ENCODE peak calls at places on chromosomes 2 and 18, in six cellular contexts. Z is DND-41; U is thoracic aorta; H is CD8-positive, alpha-beta T cell; X is tibial artery; A is astrocyte. J is an unnamed sample.

GRCh38 chr2:196112408-196113039 is 43.9 kb upstream of the DNAH7 start:
- DNase-seq in Z (no peak), U (no peak), H (no peak), X (no peak), A (peak; percentile 88), J (no peak)

GRCh38 chr2:78457269-78457668 is 568.2 kb upstream of the REG3G start:
- DNase-seq in Z (no peak), U (no peak), H (no peak), X (no peak), A (no peak), J (no peak)

GRCh38 chr2:200378652-200379290 is 72.3 kb downstream of the SPATS2L start:
- DNase-seq in Z (no peak), U (no peak), H (no peak), X (no peak), A (peak; percentile 84), J (no peak)

GRCh38 chr2:128503358-128504241 is 184.9 kb upstream of the HS6ST1 start:
- DNase-seq in Z (peak; percentile 56), U (no peak), H (peak; percentile 37), X (peak; percentile 55), A (no peak), J (peak; percentile 31)

GRCh38 chr2:239550336-239550735 is 149.5 kb upstream of the HDAC4 start:
- DNase-seq in Z (peak; percentile 84), U (no peak), H (no peak), X (no peak), A (no peak), J (no peak)

GRCh38 chr18:2855560-2856350 is 8.9 kb downstream of the EMILIN2 start:
- DNase-seq in Z (no peak), U (no peak), H (no peak), X (no peak), A (no peak), J (no peak)

GRCh38 chr2:28436525-28437051 is 43.9 kb downstream of the FOSL2 start:
- DNase-seq in Z (no peak), U (no peak), H (no peak), X (peak; percentile 64), A (no peak), J (no peak)

GRCh38 chr2:238462782-238463396 is 36.2 kb downstream of the ASB1 start:
- DNase-seq in Z (no peak), U (no peak), H (no peak), X (no peak), A (no peak), J (no peak)

GRCh38 chr18:4017479-4017878 is 437.6 kb downstream of the DLGAP1 start:
- DNase-seq in Z (no peak), U (no peak), H (no peak), X (no peak), A (no peak), J (peak; percentile 78)

GRCh38 chr2:96965781-96966514 is 20.4 kb downstream of the FAM178B start:
- DNase-seq in Z (no peak), U (no peak), H (no peak), X (no peak), A (no peak), J (no peak)

GRCh38 chr2:181988154-181988924 is 2.7 kb downstream of the PPP1R1C start:
- DNase-seq in Z (no peak), U (no peak), H (no peak), X (no peak), A (no peak), J (no peak)

GRCh38 chr18:57440331-57441101 is 5.3 kb downstream of the ONECUT2 start:
- DNase-seq in Z (no peak), U (no peak), H (no peak), X (no peak), A (no peak), J (peak; percentile 82)

GRCh38 chr2:42809131-42809875 is 16.9 kb upstream of the HAAO start:
- DNase-seq in Z (no peak), U (no peak), H (peak; percentile 48), X (no peak), A (no peak), J (peak; percentile 74)

GRCh38 chr2:85753035-85753524 is 711 bp upstream of the ATOH8 start:
- DNase-seq in Z (no peak), U (no peak), H (no peak), X (no peak), A (no peak), J (no peak)

GRCh38 chr2:129801575-129801974 is 177.9 kb upstream of the RAB6C start:
- DNase-seq in Z (no peak), U (no peak), H (no peak), X (no peak), A (peak; percentile 58), J (peak; percentile 33)

GRCh38 chr2:71102981-71103681 is 26.9 kb downstream of the MCEE start:
- DNase-seq in Z (no peak), U (no peak), H (no peak), X (no peak), A (no peak), J (peak; percentile 90)

GRCh38 chr2:215442392-215442787 is 6.5 kb upstream of the FN1 start:
- DNase-seq in Z (no peak), U (no peak), H (no peak), X (no peak), A (no peak), J (no peak)

GRCh38 chr2:101900375-101900774 is 91.4 kb upstream of the IL1R2 start:
- DNase-seq in Z (no peak), U (no peak), H (no peak), X (no peak), A (no peak), J (no peak)

DNA sequence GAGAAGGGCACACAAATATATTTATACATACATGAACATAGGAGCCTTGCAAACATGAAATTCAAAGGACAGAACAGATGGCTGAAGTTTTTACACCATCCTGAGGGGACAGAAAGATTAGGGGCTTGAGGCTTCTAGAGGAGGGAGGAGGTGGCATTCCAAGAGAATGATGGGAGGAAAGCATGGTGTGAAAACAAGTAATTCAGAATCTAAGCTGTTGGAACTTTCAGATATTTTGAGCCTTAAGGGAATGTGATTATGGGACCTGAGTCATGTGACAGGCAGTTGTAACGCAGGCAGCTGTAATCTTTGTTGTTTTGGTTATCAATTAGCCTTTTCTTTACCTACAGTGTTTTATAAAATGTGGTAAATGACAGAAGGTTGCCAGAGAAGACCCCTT is 225.2 kb upstream of the SPOPL start:
- DNase-seq in Z (no peak), U (no peak), H (no peak), X (no peak), A (no peak), J (peak; percentile 58)
- H3K4me1 ChIP-seq in Z (no peaks in the 10 kb centered on the region), U (peaks cover 3% of the 10 kb centered on the region), H (no peaks in the 10 kb centered on the region), X (peaks cover 27% of the 10 kb centered on the region), A (peaks cover 12% of the 10 kb centered on the region), J (peaks cover 12% of the 10 kb centered on the region)

DNA sequence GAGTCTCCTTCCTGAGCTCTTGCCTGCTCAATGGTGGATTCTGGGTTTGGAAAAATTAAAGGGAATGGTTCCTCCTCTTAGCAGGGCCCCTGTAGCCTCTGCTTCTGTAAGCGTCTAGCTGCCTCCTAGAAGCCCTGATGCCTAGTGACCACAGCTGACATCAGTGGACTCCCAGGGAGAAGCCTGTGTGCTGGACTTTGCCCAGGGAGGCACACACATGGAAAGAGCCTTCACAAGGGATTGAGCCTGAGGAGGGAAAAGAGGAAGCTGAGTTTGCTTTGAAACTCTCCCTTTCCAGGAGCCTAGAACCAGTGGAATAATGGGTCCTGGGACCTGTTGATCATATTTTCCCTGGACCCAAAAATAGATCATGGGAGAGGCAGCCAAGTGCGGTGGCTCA is 1.4 kb upstream of the CFAP65 start:
- DNase-seq in Z (no peak), U (no peak), H (no peak), X (no peak), A (no peak), J (no peak)
- H3K27me3 ChIP-seq in Z (peaks cover 12% of the 10 kb centered on the region), U (no peaks in the 10 kb centered on the region), H (peaks cover 27% of the 10 kb centered on the region), X (no peaks in the 10 kb centered on the region), A (peaks cover 40% of the 10 kb centered on the region), J (peaks cover 68% of the 10 kb centered on the region)

DNA sequence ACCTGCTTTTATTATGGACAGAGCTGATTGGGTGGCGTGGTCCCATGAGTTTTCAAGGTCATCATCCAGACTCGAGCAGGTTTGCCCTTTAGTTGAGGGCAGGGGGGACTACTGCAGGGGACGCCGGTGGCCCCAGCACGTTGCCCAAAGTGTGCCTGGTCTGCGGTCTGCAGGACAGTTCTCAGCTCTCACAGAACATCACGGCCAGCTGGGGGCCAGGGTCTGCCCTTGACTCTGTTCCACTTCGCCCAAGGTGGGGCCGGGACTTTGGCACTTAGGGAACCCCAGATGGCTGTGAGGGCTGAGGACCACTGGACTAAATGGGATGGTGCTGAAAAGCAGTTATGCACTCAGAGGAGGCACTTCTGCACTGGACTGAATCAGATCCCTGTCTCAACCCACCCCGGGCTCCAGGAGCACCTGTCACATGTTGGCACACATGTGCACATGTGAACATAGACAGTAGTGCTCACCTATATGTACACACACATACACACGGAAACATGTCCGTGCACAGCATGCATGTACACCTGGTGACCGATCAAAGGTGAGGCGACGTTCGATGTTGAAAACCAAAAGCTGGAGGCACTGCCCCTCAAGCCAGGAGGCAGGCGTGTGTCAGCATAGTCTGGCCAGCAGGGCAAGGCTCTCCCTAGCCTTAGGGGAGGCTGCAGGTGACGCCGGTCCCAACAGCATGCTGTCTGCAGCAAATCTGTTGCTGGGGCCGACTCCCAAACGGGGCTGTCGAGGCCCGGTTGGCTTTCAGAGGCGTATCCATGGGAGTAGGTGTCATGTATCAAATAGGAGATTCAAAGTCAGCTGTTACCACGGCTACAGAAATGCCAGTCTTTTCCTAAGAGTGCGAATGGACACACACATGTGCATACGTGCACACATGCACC is 10.2 kb downstream of the ANO7 start:
- DNase-seq in Z (no peak), U (no peak), H (no peak), X (no peak), A (no peak), J (peak; percentile 39)
- TF ChIP-seq CTCF in Z (no peak), U (no peak), H (no peak), X (no peak), A (no peak), J (no peak)

GRCh38 chr2:47029737-47030524 is 114.3 kb upstream of the MCFD2 start:
- DNase-seq in Z (no peak), U (no peak), H (no peak), X (no peak), A (peak; percentile 19), J (no peak)

GRCh38 chr2:47034973-47035609 is 119.5 kb upstream of the MCFD2 start:
- DNase-seq in Z (no peak), U (no peak), H (no peak), X (no peak), A (peak; percentile 79), J (peak; percentile 78)

GRCh38 chr2:47032773-47033101 is 117.1 kb upstream of the MCFD2 start:
- DNase-seq in Z (no peak), U (no peak), H (no peak), X (no peak), A (no peak), J (no peak)

GRCh38 chr2:47033102-47033880 is 117.7 kb upstream of the MCFD2 start:
- DNase-seq in Z (no peak), U (no peak), H (no peak), X (no peak), A (no peak), J (peak; percentile 61)

DNA sequence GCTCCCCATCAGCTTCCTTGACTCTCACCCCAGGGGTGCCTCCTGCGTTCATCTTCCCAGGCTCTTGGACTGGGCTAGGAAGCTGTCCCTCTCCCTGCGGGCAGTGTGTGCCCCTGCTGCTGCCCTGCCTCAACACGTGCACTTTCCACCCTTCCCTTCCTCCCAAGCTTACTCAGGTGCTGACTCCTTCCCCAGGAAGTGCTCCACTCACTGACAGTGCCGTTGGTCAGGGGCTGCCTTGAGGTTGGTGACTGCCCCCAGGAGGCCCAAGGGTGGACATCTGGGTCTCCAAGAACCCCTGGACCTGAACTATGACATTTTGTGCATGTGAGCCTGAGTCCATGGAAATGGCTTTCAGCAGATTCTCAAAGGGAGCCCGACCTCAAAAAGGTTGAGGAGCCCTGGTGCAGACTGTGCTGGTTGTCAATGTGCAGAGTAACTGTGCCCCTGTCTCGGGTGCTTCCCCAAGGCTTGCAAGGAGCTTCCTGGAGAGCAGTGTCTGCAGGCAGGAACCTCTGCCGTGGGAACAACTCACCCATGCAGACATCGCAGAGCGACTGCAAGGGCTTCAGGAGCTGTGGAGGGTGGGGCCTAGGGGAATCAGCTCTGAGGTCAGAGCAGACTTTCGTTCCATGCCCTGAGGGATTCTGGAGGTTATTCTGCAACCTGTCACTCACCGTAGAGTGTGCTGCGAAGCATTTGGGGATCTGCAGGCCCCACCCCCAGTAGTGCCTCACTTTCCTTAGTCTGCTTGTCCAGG is 116.5 kb upstream of the MCFD2 start:
- DNase-seq in Z (no peak), U (no peak), H (no peak), X (no peak), A (no peak), J (no peak)
- H3K4me1 ChIP-seq in Z (no peaks in the 10 kb centered on the region), U (peaks cover 50% of the 10 kb centered on the region), H (no peaks in the 10 kb centered on the region), X (peaks cover 92% of the 10 kb centered on the region), A (peaks cover 46% of the 10 kb centered on the region), J (peaks cover 50% of the 10 kb centered on the region)